ENCODE peak calls at places on chromosomes 1 and 21, in six cellular contexts. I is testis, R is ovary, M is IMR-90, D is H54, A is adrenal gland. E is an unnamed sample.

GRCh38 chr1:51313268-51313852 is 17.0 kb downstream of the TTC39A start:
- DNase-seq in I (no peak), R (no peak), M (no peak), D (no peak), A (no peak), E (no peak)

GRCh38 chr1:5901841-5902240 is 90.4 kb downstream of the NPHP4 start:
- DNase-seq in I (no peak), R (no peak), M (no peak), D (no peak), A (no peak), E (no peak)

GRCh38 chr1:159867322-159868064 is 5.0 kb upstream of the VSIG8 start:
- DNase-seq in I (no peak), R (peak; percentile 52), M (no peak), D (no peak), A (peak; percentile 42), E (peak; percentile 87)

GRCh38 chr1:205481629-205482071 is 22.8 kb upstream of the CDK18 start:
- DNase-seq in I (no peak), R (no peak), M (no peak), D (no peak), A (peak; percentile 28), E (no peak)

GRCh38 chr1:174938306-174939000 is 61.3 kb upstream of the CACYBP start:
- DNase-seq in I (no peak), R (no peak), M (no peak), D (no peak), A (no peak), E (no peak)

GRCh38 chr1:58515794-58516401 is 30.6 kb downstream of the OMA1 start:
- DNase-seq in I (peak; percentile 48), R (no peak), M (peak; percentile 85), D (peak; percentile 15), A (peak; percentile 58), E (peak; percentile 21)

GRCh38 chr1:37498872-37499617 is 15.5 kb downstream of the MEAF6 start:
- DNase-seq in I (peak; percentile 60), R (no peak), M (peak; percentile 70), D (no peak), A (peak; percentile 49), E (peak; percentile 56)

GRCh38 chr1:3061981-3062615 is 6.9 kb upstream of the PRDM16 start:
- DNase-seq in I (no peak), R (no peak), M (no peak), D (no peak), A (no peak), E (no peak)

GRCh38 chr1:178768423-178768822 is 43.4 kb downstream of the RALGPS2 start:
- DNase-seq in I (no peak), R (no peak), M (no peak), D (no peak), A (no peak), E (no peak)

GRCh38 chr1:197868751-197869501 is 33.5 kb upstream of the C1orf53 start:
- DNase-seq in I (peak; percentile 41), R (no peak), M (peak; percentile 70), D (peak; percentile 19), A (peak; percentile 40), E (peak; percentile 42)

GRCh38 chr1:196209983-196210382 is 398.3 kb downstream of the KCNT2 start:
- DNase-seq in I (no peak), R (no peak), M (no peak), D (no peak), A (no peak), E (no peak)

GRCh38 chr1:178541829-178542553 is 29.1 kb downstream of the TEX35 start:
- DNase-seq in I (peak; percentile 55), R (peak; percentile 63), M (no peak), D (no peak), A (peak; percentile 60), E (peak; percentile 83)

GRCh38 chr1:247362074-247362597 is 30.5 kb upstream of the ZNF496 start:
- DNase-seq in I (no peak), R (no peak), M (no peak), D (no peak), A (no peak), E (no peak)

GRCh38 chr1:53807916-53808315 is 30.2 kb downstream of the NDC1 start:
- DNase-seq in I (no peak), R (no peak), M (peak; percentile 92), D (no peak), A (no peak), E (no peak)

GRCh38 chr1:201245082-201245481 is 38.2 kb upstream of the PKP1 start:
- DNase-seq in I (no peak), R (no peak), M (no peak), D (no peak), A (no peak), E (no peak)

GRCh38 chr1:180815188-180815587 is 97.5 kb upstream of the KIAA1614 start:
- DNase-seq in I (no peak), R (no peak), M (no peak), D (no peak), A (no peak), E (no peak)

GRCh38 chr21:21309510-21309909 is 311.3 kb downstream of the NCAM2 start:
- DNase-seq in I (no peak), R (no peak), M (no peak), D (no peak), A (no peak), E (no peak)

GRCh38 chr1:244375061-244375460 is 76.6 kb downstream of the ADSS2 start:
- DNase-seq in I (no peak), R (no peak), M (no peak), D (no peak), A (no peak), E (no peak)

GRCh38 chr1:207152792-207153434 is 48.9 kb downstream of the C4BPA start:
- DNase-seq in I (no peak), R (no peak), M (peak; percentile 21), D (peak; percentile 23), A (no peak), E (no peak)

GRCh38 chr1:229844675-229845074 is 218.6 kb downstream of the URB2 start:
- DNase-seq in I (peak; percentile 53), R (peak; percentile 40), M (no peak), D (no peak), A (no peak), E (peak; percentile 54)

GRCh38 chr1:34685225-34685624 is 69.6 kb upstream of the GJB5 start:
- DNase-seq in I (no peak), R (no peak), M (no peak), D (no peak), A (no peak), E (peak; percentile 51)

GRCh38 chr1:145926706-145927072 is 595 bp downstream of the RBM8A start:
- DNase-seq in I (no peak), R (no peak), M (no peak), D (no peak), A (peak; percentile 27), E (no peak)

GRCh38 chr1:112507896-112508241 is 896 bp upstream of the WNT2B start:
- DNase-seq in I (no peak), R (peak; percentile 70), M (no peak), D (no peak), A (no peak), E (peak; percentile 32)

GRCh38 chr1:156709743-156710489 is 4.5 kb upstream of the CRABP2 start:
- DNase-seq in I (peak; percentile 40), R (no peak), M (peak; percentile 62), D (peak; percentile 80), A (peak; percentile 72), E (peak; percentile 63)

GRCh38 chr1:32888134-32888533 is 1.8 kb downstream of the HPCA start:
- DNase-seq in I (no peak), R (peak; percentile 11), M (no peak), D (no peak), A (no peak), E (no peak)

GRCh38 chr1:210302501-210302900 is 26.2 kb upstream of the HHAT start:
- DNase-seq in I (no peak), R (no peak), M (no peak), D (no peak), A (no peak), E (no peak)

GRCh38 chr1:7278827-7279752 is 492.0 kb upstream of the VAMP3 start:
- DNase-seq in I (no peak), R (no peak), M (peak; percentile 48), D (no peak), A (no peak), E (no peak)

GRCh38 chr21:32347887-32348450 is 44.8 kb downstream of the URB1 start:
- DNase-seq in I (no peak), R (no peak), M (no peak), D (no peak), A (no peak), E (peak; percentile 25)

GRCh38 chr1:197761654-197762053 is 13.6 kb downstream of the DENND1B start:
- DNase-seq in I (no peak), R (no peak), M (no peak), D (no peak), A (no peak), E (no peak)

GRCh38 chr1:234607091-234608025 is 2.6 kb downstream of the IRF2BP2 start:
- DNase-seq in I (no peak), R (peak; percentile 56), M (no peak), D (no peak), A (peak; percentile 57), E (peak; percentile 44)
- TF ChIP-seq POLR2A in I (no peak), R (no peak), M (peak; percentile 9), D (no peak), A (peak; percentile 2), E (peak; percentile 43)

GRCh38 chr1:111486431-111486830 is 12.6 kb downstream of the C1orf162 start:
- DNase-seq in I (no peak), R (no peak), M (no peak), D (no peak), A (no peak), E (no peak)

GRCh38 chr1:111488669-111489068 is 14.8 kb downstream of the ADORA3 start:
- DNase-seq in I (no peak), R (no peak), M (no peak), D (no peak), A (no peak), E (no peak)

GRCh38 chr1:111491070-111491469 is 12.4 kb downstream of the ADORA3 start:
- DNase-seq in I (no peak), R (no peak), M (no peak), D (no peak), A (no peak), E (no peak)

GRCh38 chr1:111490220-111490619 is 13.2 kb downstream of the ADORA3 start:
- DNase-seq in I (no peak), R (no peak), M (no peak), D (no peak), A (no peak), E (no peak)

DNA sequence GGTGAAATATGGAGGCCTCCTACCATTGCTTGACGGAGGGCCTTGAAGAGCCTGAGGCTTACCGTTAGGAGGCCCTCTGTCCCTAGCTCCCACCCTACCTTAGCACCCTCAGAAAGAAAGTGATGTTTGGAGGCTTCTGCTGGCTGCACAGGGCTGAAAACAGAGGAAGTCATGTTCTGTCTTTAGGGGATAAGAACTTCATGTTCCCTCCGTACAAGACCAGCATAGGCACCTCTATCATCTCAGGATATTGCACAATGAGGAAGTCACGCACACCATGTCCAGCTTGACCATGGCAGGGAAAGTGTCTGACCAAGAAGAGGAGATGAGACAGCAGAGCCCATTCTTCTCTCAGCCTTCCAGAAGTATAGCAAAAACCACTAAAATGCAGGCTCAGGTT is 13.8 kb downstream of the ADORA3 start:
- DNase-seq in I (peak; percentile 35), R (no peak), M (no peak), D (no peak), A (peak; percentile 55), E (peak; percentile 25)
- TF ChIP-seq POLR2A in I (no peak), R (no peak), M (no peak), D (no peak), A (no peak), E (peak; percentile 38)

GRCh38 chr1:36091698-36092097 is 3.0 kb downstream of the ADPRS start:
- DNase-seq in I (no peak), R (no peak), M (no peak), D (no peak), A (no peak), E (no peak)
- TF ChIP-seq POLR2A in I (no peak), R (no peak), M (no peak), D (no peak), A (no peak), E (no peak)

GRCh38 chr1:176206961-176207902 is at the start of gene COP1:
- DNase-seq in I (peak; percentile 97), R (peak; percentile 97), M (peak; percentile 93), D (peak; percentile 90), A (peak; percentile 97), E (peak; percentile 99)
- TF ChIP-seq POLR2A in I (no peak), R (peak; percentile 36), M (peak; percentile 91), D (peak; percentile 91), A (peak; percentile 77), E (peak; percentile 79)